ENCODE peak calls at places on chromosomes 2 and 18, in six cellular contexts. N is endothelial cell; Y is neural progenitor cell; B is activated CD4-positive, alpha-beta T cell treated with anti-CD3 and anti-CD28 coated beads, Interleukin-2, amount 10 ng/mL, durations not matched to agents 7 days and 5 days; O is GM06990; Z is T follicular helper cell. X is an unnamed sample.

GRCh38 chr2:233413529-233414272 is 59.4 kb downstream of the DGKD start:
- DNase-seq in N (no peak), Y (no peak), B (no peak), O (no peak), Z (peak; percentile 24), X (no peak)

GRCh38 chr18:48455555-48456478 is 46.6 kb upstream of the ZBTB7C start:
- DNase-seq in N (no peak), Y (no peak), B (peak; percentile 57), O (no peak), Z (peak; percentile 29), X (no peak)

GRCh38 chr2:191711621-191712020 is 33.7 kb downstream of the NABP1 start:
- DNase-seq in N (no peak), Y (no peak), B (no peak), O (no peak), Z (no peak), X (no peak)

GRCh38 chr2:71782323-71782722 is 329.0 kb downstream of the DYSF start:
- DNase-seq in N (no peak), Y (no peak), B (no peak), O (no peak), Z (no peak), X (no peak)

GRCh38 chr2:166373105-166373504 is 2.6 kb downstream of the SCN9A start:
- DNase-seq in N (no peak), Y (no peak), B (no peak), O (no peak), Z (no peak), X (no peak)

GRCh38 chr2:43745457-43745856 is 28.4 kb upstream of the DYNC2LI1 start:
- DNase-seq in N (no peak), Y (no peak), B (no peak), O (no peak), Z (no peak), X (no peak)

GRCh38 chr2:85794038-85794441 is 40.2 kb downstream of the ATOH8 start:
- DNase-seq in N (no peak), Y (no peak), B (no peak), O (no peak), Z (no peak), X (no peak)

GRCh38 chr18:45171575-45172225 is 443.6 kb upstream of the SLC14A2 start:
- DNase-seq in N (no peak), Y (no peak), B (no peak), O (no peak), Z (no peak), X (no peak)

GRCh38 chr2:222355860-222356259 is 57.1 kb upstream of the PAX3 start:
- DNase-seq in N (no peak), Y (no peak), B (no peak), O (no peak), Z (no peak), X (peak; percentile 96)

GRCh38 chr18:21991081-21991534 is 178.3 kb upstream of the GATA6 start:
- DNase-seq in N (no peak), Y (peak; percentile 65), B (no peak), O (no peak), Z (no peak), X (no peak)

X was measured in SK-N-DZ.